ENCODE peak calls at places on chromosomes 3 and 15, in six cellular contexts. Y, X, A, P, D and F are unnamed samples.

GRCh38 chr15:61794881-61795280 is 265.4 kb downstream of the VPS13C start:
- DNase-seq in Y (no peak), X (no peak), A (no peak), P (no peak), D (no peak), F (no peak)

GRCh38 chr3:30551266-30551665 is 55.1 kb upstream of the TGFBR2 start:
- DNase-seq in Y (no peak), X (no peak), A (no peak), P (no peak), D (no peak), F (no peak)

GRCh38 chr3:188905991-188906635 is 265.7 kb upstream of the TPRG1 start:
- DNase-seq in Y (no peak), X (peak; percentile 75), A (no peak), P (no peak), D (no peak), F (no peak)

GRCh38 chr3:148950806-148951205 is 40.5 kb upstream of the GYG1 start:
- DNase-seq in Y (no peak), X (no peak), A (peak; percentile 58), P (no peak), D (no peak), F (no peak)

GRCh38 chr15:33396457-33396856 is 85.7 kb downstream of the RYR3 start:
- DNase-seq in Y (no peak), X (peak; percentile 79), A (no peak), P (no peak), D (no peak), F (no peak)

GRCh38 chr3:151556591-151556990 is 95.7 kb upstream of the IGSF10 start:
- DNase-seq in Y (no peak), X (no peak), A (peak; percentile 91), P (no peak), D (no peak), F (no peak)

GRCh38 chr3:43995078-43995928 is 246.4 kb upstream of the TOPAZ1 start:
- DNase-seq in Y (no peak), X (no peak), A (no peak), P (no peak), D (no peak), F (no peak)

GRCh38 chr3:134807189-134807588 is 12.1 kb downstream of the EPHB1 start:
- DNase-seq in Y (no peak), X (no peak), A (no peak), P (no peak), D (no peak), F (no peak)

GRCh38 chr3:73546961-73547360 is 77.8 kb downstream of the PDZRN3 start:
- DNase-seq in Y (no peak), X (no peak), A (no peak), P (no peak), D (no peak), F (no peak)

GRCh38 chr3:20185364-20185732 is 658 bp downstream of the SGO1 start:
- DNase-seq in Y (no peak), X (no peak), A (no peak), P (no peak), D (no peak), F (no peak)

GRCh38 chr15:67501836-67502461 is 19.0 kb upstream of the C15orf61 start:
- DNase-seq in Y (no peak), X (no peak), A (no peak), P (no peak), D (no peak), F (no peak)

GRCh38 chr15:73747847-73748605 is 5.1 kb downstream of the INSYN1 start:
- DNase-seq in Y (no peak), X (no peak), A (no peak), P (no peak), D (no peak), F (no peak)

GRCh38 chr3:189334064-189334920 is 162.5 kb downstream of the TPRG1 start:
- DNase-seq in Y (no peak), X (no peak), A (no peak), P (no peak), D (no peak), F (no peak)

GRCh38 chr3:138542977-138543376 is 51.1 kb downstream of the CEP70 start:
- DNase-seq in Y (no peak), X (no peak), A (no peak), P (no peak), D (no peak), F (no peak)

GRCh38 chr15:45205192-45205591 is 17.4 kb upstream of the SHF start:
- DNase-seq in Y (no peak), X (no peak), A (peak; percentile 70), P (no peak), D (peak; percentile 79), F (no peak)

GRCh38 chr15:85178366-85178765 is 196.7 kb downstream of the PDE8A start:
- DNase-seq in Y (no peak), X (no peak), A (no peak), P (no peak), D (no peak), F (no peak)

GRCh38 chr3:7315037-7315436 is 454.1 kb downstream of the GRM7 start:
- DNase-seq in Y (no peak), X (no peak), A (no peak), P (no peak), D (no peak), F (no peak)

GRCh38 chr3:179840985-179841384 is 188.1 kb downstream of the USP13 start:
- DNase-seq in Y (no peak), X (no peak), A (no peak), P (no peak), D (no peak), F (no peak)

GRCh38 chr15:82128401-82129143 is 82.8 kb upstream of the MEX3B start:
- DNase-seq in Y (no peak), X (no peak), A (no peak), P (no peak), D (no peak), F (no peak)

GRCh38 chr15:52745326-52746161 is 44.6 kb downstream of the ONECUT1 start:
- DNase-seq in Y (no peak), X (no peak), A (no peak), P (no peak), D (no peak), F (no peak)

GRCh38 chr3:56758539-56758981 is 43.2 kb downstream of the ARHGEF3 start:
- DNase-seq in Y (peak; percentile 20), X (no peak), A (peak; percentile 98), P (no peak), D (peak; percentile 68), F (peak; percentile 31)

GRCh38 chr3:41088882-41089281 is 110.4 kb upstream of the CTNNB1 start:
- DNase-seq in Y (no peak), X (no peak), A (no peak), P (no peak), D (no peak), F (no peak)

GRCh38 chr3:150759319-150759718 is 3.6 kb downstream of the SIAH2 start:
- DNase-seq in Y (no peak), X (no peak), A (no peak), P (no peak), D (no peak), F (no peak)

GRCh38 chr3:48157950-48158376 is 30.3 kb downstream of the CDC25A start:
- DNase-seq in Y (peak; percentile 27), X (no peak), A (peak; percentile 43), P (peak; percentile 24), D (peak; percentile 65), F (peak; percentile 64)

GRCh38 chr3:105458518-105459215 is 92.0 kb downstream of the ALCAM start:
- DNase-seq in Y (no peak), X (no peak), A (no peak), P (no peak), D (no peak), F (no peak)

GRCh38 chr3:33287672-33288282 is 10.5 kb downstream of the FBXL2 start:
- DNase-seq in Y (no peak), X (no peak), A (no peak), P (no peak), D (no peak), F (no peak)

GRCh38 chr15:77834276-77834990 is 201.7 kb upstream of the LINGO1 start:
- DNase-seq in Y (no peak), X (no peak), A (no peak), P (no peak), D (no peak), F (no peak)

GRCh38 chr3:15384510-15385237 is 42.7 kb downstream of the METTL6 start:
- DNase-seq in Y (no peak), X (no peak), A (no peak), P (no peak), D (no peak), F (no peak)

GRCh38 chr3:179451335-179452165 is at the start of gene GNB4:
- DNase-seq in Y (peak; percentile 73), X (peak; percentile 93), A (peak; percentile 98), P (no peak), D (peak; percentile 73), F (peak; percentile 69)

GRCh38 chr15:49235446-49236207 is 65.6 kb downstream of the GALK2 start:
- DNase-seq in Y (peak; percentile 55), X (no peak), A (peak; percentile 97), P (no peak), D (no peak), F (peak; percentile 69)